ENCODE peak calls at places on chromosomes 1 and 21, in five cellular contexts. One of them, this sample, is unnamed.

GRCh38 chr1:113765306-113765705 is 6.0 kb upstream of the PHTF1 start:
- DNase-seq in neural progenitor cell: no peak
- DNase-seq in pancreas: no peak
- DNase-seq in heart left ventricle: no peak
- DNase-seq in tibial nerve: no peak
- DNase-seq in this sample: no peak

GRCh38 chr1:223244366-223245103 is 101.5 kb upstream of the TLR5 start:
- DNase-seq in neural progenitor cell: no peak
- DNase-seq in pancreas: no peak
- DNase-seq in heart left ventricle: no peak
- DNase-seq in tibial nerve: no peak
- DNase-seq in this sample: no peak

GRCh38 chr21:39048574-39048973 is 134.7 kb downstream of the PSMG1 start:
- DNase-seq in neural progenitor cell: no peak
- DNase-seq in pancreas: no peak
- DNase-seq in heart left ventricle: no peak
- DNase-seq in tibial nerve: no peak
- DNase-seq in this sample: no peak

GRCh38 chr1:228075801-228076271 is 6.7 kb upstream of the ARF1 start:
- DNase-seq in neural progenitor cell: no peak
- DNase-seq in pancreas: no peak
- DNase-seq in heart left ventricle: no peak
- DNase-seq in tibial nerve: no peak
- DNase-seq in this sample: no peak

GRCh38 chr1:214548988-214549387 is 2.4 kb downstream of the PTPN14 start:
- DNase-seq in neural progenitor cell: peak; percentile 3
- DNase-seq in pancreas: no peak
- DNase-seq in heart left ventricle: peak; percentile 74
- DNase-seq in tibial nerve: no peak
- DNase-seq in this sample: peak; percentile 51

GRCh38 chr1:220272841-220273090 is 513 bp upstream of the RAB3GAP2 start:
- DNase-seq in neural progenitor cell: no peak
- DNase-seq in pancreas: no peak
- DNase-seq in heart left ventricle: no peak
- DNase-seq in tibial nerve: no peak
- DNase-seq in this sample: no peak

GRCh38 chr1:245873068-245873467 is 634.0 kb downstream of the SMYD3 start:
- DNase-seq in neural progenitor cell: no peak
- DNase-seq in pancreas: no peak
- DNase-seq in heart left ventricle: no peak
- DNase-seq in tibial nerve: no peak
- DNase-seq in this sample: no peak

GRCh38 chr1:43536864-43537358 is 6.2 kb downstream of the PTPRF start:
- DNase-seq in neural progenitor cell: no peak
- DNase-seq in pancreas: no peak
- DNase-seq in heart left ventricle: no peak
- DNase-seq in tibial nerve: no peak
- DNase-seq in this sample: no peak

GRCh38 chr1:45116820-45117219 is 89.6 kb downstream of the ZSWIM5 start:
- DNase-seq in neural progenitor cell: no peak
- DNase-seq in pancreas: no peak
- DNase-seq in heart left ventricle: no peak
- DNase-seq in tibial nerve: no peak
- DNase-seq in this sample: no peak

GRCh38 chr1:103180660-103181059 is 72.3 kb upstream of the COL11A1 start:
- DNase-seq in neural progenitor cell: no peak
- DNase-seq in pancreas: no peak
- DNase-seq in heart left ventricle: no peak
- DNase-seq in tibial nerve: no peak
- DNase-seq in this sample: peak; percentile 41

GRCh38 chr1:94550800-94551241 is 9.3 kb upstream of the F3 start:
- DNase-seq in neural progenitor cell: no peak
- DNase-seq in pancreas: no peak
- DNase-seq in heart left ventricle: no peak
- DNase-seq in tibial nerve: no peak
- DNase-seq in this sample: peak; percentile 47

GRCh38 chr1:94553323-94553730 is 11.8 kb upstream of the F3 start:
- DNase-seq in neural progenitor cell: no peak
- DNase-seq in pancreas: no peak
- DNase-seq in heart left ventricle: no peak
- DNase-seq in tibial nerve: no peak
- DNase-seq in this sample: peak; percentile 40

GRCh38 chr1:94550396-94550795 is 8.8 kb upstream of the F3 start:
- DNase-seq in neural progenitor cell: no peak
- DNase-seq in pancreas: no peak
- DNase-seq in heart left ventricle: no peak
- DNase-seq in tibial nerve: no peak
- DNase-seq in this sample: peak; percentile 58

GRCh38 chr1:94551449-94551848 is 9.9 kb upstream of the F3 start:
- DNase-seq in neural progenitor cell: no peak
- DNase-seq in pancreas: no peak
- DNase-seq in heart left ventricle: no peak
- DNase-seq in tibial nerve: no peak
- DNase-seq in this sample: no peak

GRCh38 chr1:94552071-94552586 is 10.6 kb upstream of the F3 start:
- DNase-seq in neural progenitor cell: no peak
- DNase-seq in pancreas: no peak
- DNase-seq in heart left ventricle: no peak
- DNase-seq in tibial nerve: no peak
- DNase-seq in this sample: no peak
- H3K27ac ChIP-seq in neural progenitor cell: no peak overlapping the region
- H3K27ac ChIP-seq in pancreas: no peak overlapping the region
- H3K27ac ChIP-seq in heart left ventricle: peak overlapping the region; percentile 12
- H3K27ac ChIP-seq in tibial nerve: no peak overlapping the region
- H3K27ac ChIP-seq in this sample: no peak overlapping the region

GRCh38 chr21:46352913-46353312 is 29.0 kb downstream of the PCNT start:
- DNase-seq in neural progenitor cell: no peak
- DNase-seq in pancreas: no peak
- DNase-seq in heart left ventricle: no peak
- DNase-seq in tibial nerve: no peak
- DNase-seq in this sample: no peak

GRCh38 chr21:46354518-46354917 is 30.6 kb downstream of the PCNT start:
- DNase-seq in neural progenitor cell: no peak
- DNase-seq in pancreas: no peak
- DNase-seq in heart left ventricle: no peak
- DNase-seq in tibial nerve: no peak
- DNase-seq in this sample: no peak

GRCh38 chr21:46355161-46356004 is 31.4 kb downstream of the PCNT start:
- DNase-seq in neural progenitor cell: no peak
- DNase-seq in pancreas: no peak
- DNase-seq in heart left ventricle: no peak
- DNase-seq in tibial nerve: no peak
- DNase-seq in this sample: no peak

GRCh38 chr21:46352156-46352499 is 28.2 kb downstream of the PCNT start:
- DNase-seq in neural progenitor cell: no peak
- DNase-seq in pancreas: no peak
- DNase-seq in heart left ventricle: no peak
- DNase-seq in tibial nerve: no peak
- DNase-seq in this sample: no peak

DNA sequence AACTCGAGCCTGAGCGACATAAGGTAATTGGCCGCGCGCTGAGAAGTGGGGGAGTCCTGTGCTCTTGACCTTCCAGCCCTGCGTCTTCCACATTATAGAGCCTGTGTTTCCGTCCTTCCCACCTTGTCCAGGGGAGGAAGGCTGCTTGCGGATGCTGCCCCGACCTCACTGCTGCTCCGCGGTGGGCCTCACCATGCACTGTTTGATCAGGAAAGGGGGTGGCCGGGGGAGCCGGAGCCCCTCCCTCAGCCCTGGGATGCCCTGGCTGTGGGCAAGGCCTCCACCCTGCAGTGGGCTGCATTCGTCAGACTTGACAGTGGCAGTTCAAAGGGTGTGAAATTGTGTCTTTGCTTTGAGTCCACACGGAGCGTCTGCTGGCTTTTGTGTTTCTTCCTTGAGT is 30.1 kb downstream of the PCNT start:
- DNase-seq in neural progenitor cell: no peak
- DNase-seq in pancreas: no peak
- DNase-seq in heart left ventricle: no peak
- DNase-seq in tibial nerve: no peak
- DNase-seq in this sample: no peak
- H3K36me3 ChIP-seq in neural progenitor cell: no peaks in the 10 kb centered on the region
- H3K36me3 ChIP-seq in pancreas: peaks cover 39% of the 10 kb centered on the region
- H3K36me3 ChIP-seq in heart left ventricle: peaks cover 94% of the 10 kb centered on the region
- H3K36me3 ChIP-seq in tibial nerve: peaks cover 2% of the 10 kb centered on the region
- H3K36me3 ChIP-seq in this sample: peaks cover 48% of the 10 kb centered on the region

DNA sequence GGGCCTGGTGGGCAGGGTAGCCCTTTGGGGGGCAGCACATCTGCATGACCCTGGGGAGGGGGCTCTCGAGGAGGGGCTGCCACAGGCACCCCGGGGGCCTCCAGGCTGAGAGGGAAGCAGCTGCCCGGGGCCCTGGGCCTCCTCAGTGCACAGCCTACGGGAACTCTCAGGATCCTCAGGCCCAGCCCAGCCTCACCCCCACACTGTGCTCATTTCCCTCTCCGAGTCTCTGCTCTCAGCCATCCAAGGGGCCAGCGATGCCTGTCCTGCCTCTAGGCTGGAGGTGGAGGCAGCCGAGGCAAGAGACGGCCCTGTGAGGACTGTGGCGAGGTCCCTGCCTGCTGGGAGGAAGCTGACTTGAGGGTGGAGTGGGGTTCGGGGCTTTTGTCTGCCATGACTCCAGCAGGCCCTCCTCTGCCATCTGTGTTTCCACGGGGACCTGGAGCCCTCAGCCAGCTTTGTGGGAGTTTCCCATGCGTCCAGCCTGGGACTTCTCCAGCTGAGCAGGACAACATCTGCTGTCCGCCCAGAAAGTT is 7.2 kb upstream of the PLEKHG5 start:
- DNase-seq in neural progenitor cell: no peak
- DNase-seq in pancreas: no peak
- DNase-seq in heart left ventricle: no peak
- DNase-seq in tibial nerve: no peak
- DNase-seq in this sample: no peak
- H3K4me1 ChIP-seq in neural progenitor cell: peaks cover 25% of the 10 kb centered on the region
- H3K4me1 ChIP-seq in pancreas: no peaks in the 10 kb centered on the region
- H3K4me1 ChIP-seq in heart left ventricle: peaks cover 74% of the 10 kb centered on the region
- H3K4me1 ChIP-seq in tibial nerve: peaks cover 85% of the 10 kb centered on the region
- H3K4me1 ChIP-seq in this sample: peaks cover 45% of the 10 kb centered on the region

GRCh38 chr1:150299716-150300115 is 6.1 kb downstream of the MRPS21 start:
- DNase-seq in neural progenitor cell: no peak
- DNase-seq in pancreas: no peak
- DNase-seq in heart left ventricle: no peak
- DNase-seq in tibial nerve: no peak
- DNase-seq in this sample: no peak

GRCh38 chr1:150302338-150302737 is 8.7 kb downstream of the MRPS21 start:
- DNase-seq in neural progenitor cell: no peak
- DNase-seq in pancreas: no peak
- DNase-seq in heart left ventricle: no peak
- DNase-seq in tibial nerve: no peak
- DNase-seq in this sample: no peak

DNA sequence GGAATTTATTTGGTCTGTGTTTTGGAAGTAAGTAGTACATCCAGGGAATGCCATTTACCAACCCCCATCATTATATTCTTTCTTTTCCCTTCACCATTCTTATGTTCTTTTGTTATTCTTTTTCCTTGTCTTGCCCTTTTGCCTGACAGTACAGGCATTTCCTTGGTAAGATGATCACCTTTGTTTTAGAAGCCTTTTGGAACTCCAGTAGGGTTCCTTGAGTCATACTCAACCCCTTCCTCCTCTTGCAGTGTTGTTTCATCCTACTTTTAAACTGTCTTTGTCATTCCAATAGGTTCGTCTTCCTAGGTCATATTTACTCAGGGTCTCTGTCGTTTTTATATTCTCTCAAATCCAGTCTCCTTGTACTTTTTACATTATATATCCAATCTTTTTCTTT is 9.2 kb downstream of the MRPS21 start:
- DNase-seq in neural progenitor cell: no peak
- DNase-seq in pancreas: no peak
- DNase-seq in heart left ventricle: no peak
- DNase-seq in tibial nerve: no peak
- DNase-seq in this sample: no peak
- H3K27ac ChIP-seq in neural progenitor cell: no peak overlapping the region
- H3K27ac ChIP-seq in pancreas: no peak overlapping the region
- H3K27ac ChIP-seq in heart left ventricle: no peak overlapping the region
- H3K27ac ChIP-seq in tibial nerve: no peak overlapping the region
- H3K27ac ChIP-seq in this sample: no peak overlapping the region

This sample was measured in SJCRH30.